ENCODE peak calls at places on chromosomes 2 and 18, in six cellular contexts. W is endothelial cell of umbilical vein, H is uterus, Q is breast epithelium, O is heart left ventricle, N is transverse colon. L is an unnamed sample.

GRCh38 chr2:143720093-143720664 is 591.0 kb downstream of the ARHGAP15 start:
- DNase-seq in W (no peak), H (no peak), Q (no peak), O (no peak), N (no peak), L (no peak)

GRCh38 chr2:64354857-64355680 is 98.9 kb upstream of the LGALSL start:
- DNase-seq in W (no peak), H (no peak), Q (no peak), O (no peak), N (no peak), L (no peak)

GRCh38 chr2:224101820-224102630 is 62.9 kb upstream of the SERPINE2 start:
- DNase-seq in W (no peak), H (peak), Q (no peak), O (peak), N (no peak), L (no peak)

GRCh38 chr2:207767461-207768167 is 2.1 kb downstream of the FZD5 start:
- DNase-seq in W (peak), H (peak), Q (no peak), O (peak), N (peak), L (peak)

GRCh38 chr2:169799555-169799954 is 884 bp downstream of the SSB start:
- DNase-seq in W (peak), H (no peak), Q (no peak), O (no peak), N (no peak), L (peak)

GRCh38 chr2:11621465-11621864 is 48.5 kb downstream of the NTSR2 start:
- DNase-seq in W (no peak), H (no peak), Q (no peak), O (no peak), N (no peak), L (no peak)

GRCh38 chr2:182763311-182763912 is 47.4 kb downstream of the DNAJC10 start:
- DNase-seq in W (peak), H (no peak), Q (no peak), O (no peak), N (no peak), L (peak)

GRCh38 chr2:178074123-178075005 is 1.8 kb upstream of the PDE11A start:
- DNase-seq in W (peak), H (no peak), Q (no peak), O (no peak), N (no peak), L (peak)

GRCh38 chr18:35162995-35163394 is 77.8 kb upstream of the ZNF397 start:
- DNase-seq in W (no peak), H (no peak), Q (no peak), O (no peak), N (no peak), L (no peak)

GRCh38 chr2:168030862-168031624 is 216.4 kb downstream of the STK39 start:
- DNase-seq in W (no peak), H (no peak), Q (no peak), O (no peak), N (no peak), L (no peak)

GRCh38 chr18:55541571-55541970 is 46.4 kb downstream of the TCF4 start:
- DNase-seq in W (no peak), H (no peak), Q (no peak), O (no peak), N (no peak), L (no peak)

GRCh38 chr2:148674063-148675020 is 29.8 kb downstream of the EPC2 start:
- DNase-seq in W (peak), H (no peak), Q (no peak), O (no peak), N (no peak), L (peak)

GRCh38 chr2:150619607-150620330 is 132.3 kb upstream of the RND3 start:
- DNase-seq in W (peak), H (no peak), Q (no peak), O (peak), N (no peak), L (no peak)

GRCh38 chr2:67899187-67899586 is 163.6 kb downstream of the C1D start:
- DNase-seq in W (no peak), H (no peak), Q (no peak), O (no peak), N (no peak), L (no peak)

GRCh38 chr2:54409752-54410151 is 46.4 kb upstream of the SPTBN1 start:
- DNase-seq in W (no peak), H (no peak), Q (no peak), O (no peak), N (no peak), L (no peak)

GRCh38 chr2:239268082-239268481 is 132.7 kb downstream of the HDAC4 start:
- DNase-seq in W (peak), H (no peak), Q (peak), O (no peak), N (peak), L (no peak)

GRCh38 chr18:48022531-48023330 is 92.3 kb upstream of the SMAD2 start:
- DNase-seq in W (peak), H (no peak), Q (no peak), O (no peak), N (no peak), L (peak)

GRCh38 chr2:67571785-67572718 is 174.9 kb downstream of the ETAA1 start:
- DNase-seq in W (no peak), H (no peak), Q (no peak), O (no peak), N (no peak), L (no peak)

GRCh38 chr18:70870292-70870691 is 581.4 kb downstream of the SOCS6 start:
- DNase-seq in W (no peak), H (no peak), Q (no peak), O (no peak), N (no peak), L (no peak)

GRCh38 chr2:6881516-6881915 is 3.9 kb downstream of the RSAD2 start:
- DNase-seq in W (no peak), H (no peak), Q (no peak), O (no peak), N (no peak), L (no peak)

GRCh38 chr18:58128286-58129018 is 84.4 kb downstream of the NEDD4L start:
- DNase-seq in W (no peak), H (no peak), Q (no peak), O (no peak), N (peak), L (no peak)

GRCh38 chr2:44171018-44171417 is 2.3 kb downstream of the PPM1B start:
- DNase-seq in W (peak), H (no peak), Q (no peak), O (no peak), N (no peak), L (no peak)

GRCh38 chr2:220528180-220528579 is 900.8 kb downstream of the SLC4A3 start:
- DNase-seq in W (no peak), H (no peak), Q (no peak), O (no peak), N (no peak), L (no peak)

GRCh38 chr2:47728551-47728950 is 54.4 kb upstream of the MSH6 start:
- DNase-seq in W (no peak), H (no peak), Q (no peak), O (no peak), N (no peak), L (no peak)

GRCh38 chr2:205685314-205686230 is 3.3 kb downstream of the NRP2 start:
- DNase-seq in W (peak), H (peak), Q (no peak), O (no peak), N (no peak), L (no peak)

GRCh38 chr2:117470311-117471095 is 344.0 kb upstream of the DDX18 start:
- DNase-seq in W (no peak), H (no peak), Q (no peak), O (no peak), N (peak), L (peak)

GRCh38 chr2:240212425-240213225 is 72.2 kb upstream of the OTOS start:
- DNase-seq in W (no peak), H (peak), Q (no peak), O (no peak), N (no peak), L (no peak)

GRCh38 chr2:216636570-216637450 is 3.6 kb downstream of the IGFBP2 start:
- DNase-seq in W (peak), H (peak), Q (no peak), O (peak), N (peak), L (no peak)
- TF ChIP-seq POLR2A in W (no peak), H (no peak), Q (no peak), O (no peak), N (no peak), L (no peak)

DNA sequence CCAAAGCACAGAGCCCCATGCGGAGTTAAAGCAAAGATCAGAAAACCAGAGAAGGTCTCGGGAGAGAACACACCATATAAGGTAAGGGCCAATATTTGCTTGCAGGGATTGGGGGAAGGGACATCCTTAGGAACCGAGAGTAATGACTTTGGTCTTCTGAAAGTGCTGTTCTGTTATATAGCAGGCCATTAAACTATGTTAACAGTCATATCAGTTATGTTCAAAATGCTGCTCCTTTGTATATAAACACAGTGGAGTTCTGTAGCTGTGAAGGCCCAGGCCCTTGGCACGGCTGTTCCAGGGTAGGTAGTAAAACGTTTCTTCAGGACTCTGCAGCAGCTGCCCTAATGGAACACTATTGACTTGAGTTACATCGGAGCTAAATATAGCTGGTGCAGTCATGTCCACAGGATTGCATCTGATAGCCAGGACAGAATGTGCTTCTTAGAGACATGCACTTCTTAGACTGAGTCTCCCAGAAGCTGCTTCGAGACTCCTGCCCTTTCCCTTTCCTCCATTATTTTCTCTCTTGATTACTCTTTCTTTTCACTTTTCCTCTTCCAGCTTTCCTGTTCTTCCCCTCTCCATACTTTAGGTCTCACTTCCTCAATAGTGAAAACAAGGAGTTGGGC is 122.4 kb downstream of the SETBP1 start:
- DNase-seq in W (no peak), H (peak), Q (no peak), O (peak), N (peak), L (no peak)
- TF ChIP-seq POLR2A in W (no peak), H (no peak), Q (no peak), O (no peak), N (peak), L (no peak)

GRCh38 chr18:79381811-79382311 is 13.9 kb upstream of the NFATC1 start:
- DNase-seq in W (no peak), H (no peak), Q (no peak), O (no peak), N (no peak), L (no peak)

GRCh38 chr18:79382681-79383387 is 12.9 kb upstream of the NFATC1 start:
- DNase-seq in W (no peak), H (no peak), Q (no peak), O (no peak), N (no peak), L (no peak)

GRCh38 chr18:79379931-79380815 is 15.6 kb upstream of the NFATC1 start:
- DNase-seq in W (no peak), H (no peak), Q (no peak), O (no peak), N (no peak), L (no peak)

GRCh38 chr18:79379251-79379905 is 16.4 kb upstream of the NFATC1 start:
- DNase-seq in W (no peak), H (no peak), Q (no peak), O (no peak), N (no peak), L (no peak)

GRCh38 chr18:79380816-79381806 is 14.6 kb upstream of the NFATC1 start:
- DNase-seq in W (peak), H (peak), Q (no peak), O (peak), N (peak), L (peak)
- TF ChIP-seq POLR2A in W (no peak), H (no peak), Q (no peak), O (no peak), N (no peak), L (no peak)

DNA sequence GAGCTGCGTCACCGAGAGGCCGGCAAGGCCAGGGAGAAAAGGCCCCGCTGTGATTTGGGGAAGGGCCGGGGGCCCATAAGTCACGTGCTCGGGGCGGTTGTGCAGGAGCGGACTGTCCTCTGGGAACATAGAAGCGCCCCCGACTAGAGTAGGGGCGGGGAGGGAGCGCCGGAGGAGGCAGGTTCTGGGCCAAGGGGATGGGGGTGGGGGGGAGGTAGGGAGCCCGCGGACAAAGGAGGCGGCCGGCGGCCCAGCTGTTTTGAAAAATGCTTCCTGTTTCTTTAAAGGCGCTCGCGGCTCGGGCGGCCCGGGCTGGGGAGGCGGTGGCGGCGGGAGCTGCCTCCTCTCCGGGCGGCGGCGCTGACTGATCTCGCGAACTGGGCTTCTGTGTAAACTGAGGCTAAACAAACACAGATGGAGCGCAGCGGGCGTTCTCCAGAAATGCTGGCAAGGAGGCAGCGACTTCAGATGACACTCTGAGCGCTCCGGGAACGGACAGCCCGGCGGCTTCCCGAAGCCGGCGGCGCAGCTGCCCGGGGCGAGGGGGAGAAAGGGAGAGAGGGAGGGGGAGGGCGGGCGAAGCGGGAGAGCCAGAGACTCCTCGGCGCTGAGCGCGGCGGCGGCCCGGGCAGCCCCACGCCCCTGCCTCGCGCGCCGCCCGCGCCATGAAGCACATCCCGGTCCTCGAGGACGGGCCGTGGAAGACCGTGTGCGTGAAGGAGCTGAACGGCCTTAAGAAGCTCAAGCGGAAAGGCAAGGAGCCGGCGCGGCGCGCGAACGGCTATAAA is at the start of gene ATOH8:
- DNase-seq in W (peak), H (peak), Q (no peak), O (peak), N (peak), L (no peak)
- TF ChIP-seq POLR2A in W (no peak), H (no peak), Q (no peak), O (peak), N (peak), L (no peak)

DNA sequence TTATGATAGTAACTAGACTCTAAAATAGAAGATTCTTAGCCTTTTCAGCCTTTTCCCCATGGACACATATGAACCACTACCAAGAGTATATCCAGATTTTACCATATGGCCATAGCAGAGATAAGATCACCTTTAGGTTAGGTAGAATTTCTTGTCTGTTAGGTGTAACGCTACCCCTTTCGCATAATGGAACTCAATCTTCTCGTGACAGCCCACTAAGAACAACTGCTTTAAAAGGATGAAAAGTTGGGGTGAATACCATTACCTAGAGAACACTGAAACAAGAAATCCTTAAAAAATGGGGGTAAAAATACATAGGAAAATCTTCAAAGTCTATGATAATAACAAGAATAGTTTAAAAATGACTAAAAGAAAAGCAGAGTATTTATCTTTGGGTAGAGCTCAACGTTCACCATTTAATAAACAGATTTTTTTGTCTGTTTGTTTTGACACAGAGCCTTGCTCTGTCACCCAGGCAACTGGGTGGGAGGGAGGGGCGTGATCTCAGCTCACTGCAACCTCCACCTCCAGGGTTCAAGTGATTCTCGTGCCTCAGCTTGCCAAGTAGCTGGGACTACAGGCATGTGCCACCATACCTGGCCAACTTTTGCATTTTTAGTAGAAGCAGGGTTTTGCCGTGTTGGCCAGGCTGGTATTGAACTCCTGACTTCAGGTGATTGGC is 67.2 kb downstream of the VIL1 start:
- DNase-seq in W (no peak), H (no peak), Q (no peak), O (no peak), N (no peak), L (no peak)
- TF ChIP-seq POLR2A in W (no peak), H (no peak), Q (no peak), O (no peak), N (no peak), L (no peak)

GRCh38 chr2:55419514-55420243 is at the start of gene CCDC88A:
- DNase-seq in W (peak), H (peak), Q (peak), O (peak), N (peak), L (peak)
- TF ChIP-seq POLR2A in W (peak), H (peak), Q (peak), O (peak), N (peak), L (peak)

L was measured in erythroblast.